ENCODE peak calls at places on chromosome 10, in eight cellular contexts. One of them, this sample, is unnamed.

GRCh38 chr10:43262043-43262901 is 4.6 kb downstream of the RASGEF1A start:
- DNase-seq in activated naive CD4-positive, alpha-beta T cell: no peak
- DNase-seq in amniotic epithelial cell: no peak
- DNase-seq in CD4-positive, CD25-positive, alpha-beta regulatory T cell: no peak
- DNase-seq in cardiac septum: no peak
- DNase-seq in stimulated activated CD4-positive, alpha-beta T cell treated with anti-CD3 and anti-CD28 coated beads, Interleukin-1b, Interleukin-23, amount 100 ng/mL, for 4 hours: no peak
- DNase-seq in chondrocyte: no peak
- DNase-seq in ELR: peak
- DNase-seq in this sample: no peak

GRCh38 chr10:132626019-132626760 is 88.6 kb downstream of the INPP5A start:
- DNase-seq in activated naive CD4-positive, alpha-beta T cell: no peak
- DNase-seq in amniotic epithelial cell: no peak
- DNase-seq in CD4-positive, CD25-positive, alpha-beta regulatory T cell: no peak
- DNase-seq in cardiac septum: peak
- DNase-seq in stimulated activated CD4-positive, alpha-beta T cell treated with anti-CD3 and anti-CD28 coated beads, Interleukin-1b, Interleukin-23, amount 100 ng/mL, for 4 hours: no peak
- DNase-seq in chondrocyte: no peak
- DNase-seq in ELR: no peak
- DNase-seq in this sample: peak

GRCh38 chr10:82377608-82378007 is 502.6 kb downstream of the NRG3 start:
- DNase-seq in activated naive CD4-positive, alpha-beta T cell: no peak
- DNase-seq in amniotic epithelial cell: peak
- DNase-seq in CD4-positive, CD25-positive, alpha-beta regulatory T cell: no peak
- DNase-seq in cardiac septum: no peak
- DNase-seq in stimulated activated CD4-positive, alpha-beta T cell treated with anti-CD3 and anti-CD28 coated beads, Interleukin-1b, Interleukin-23, amount 100 ng/mL, for 4 hours: no peak
- DNase-seq in chondrocyte: no peak
- DNase-seq in ELR: peak
- DNase-seq in this sample: no peak

GRCh38 chr10:111057006-111057405 is 19.8 kb upstream of the ADRA2A start:
- DNase-seq in activated naive CD4-positive, alpha-beta T cell: no peak
- DNase-seq in amniotic epithelial cell: no peak
- DNase-seq in CD4-positive, CD25-positive, alpha-beta regulatory T cell: no peak
- DNase-seq in cardiac septum: no peak
- DNase-seq in stimulated activated CD4-positive, alpha-beta T cell treated with anti-CD3 and anti-CD28 coated beads, Interleukin-1b, Interleukin-23, amount 100 ng/mL, for 4 hours: no peak
- DNase-seq in chondrocyte: no peak
- DNase-seq in ELR: no peak
- DNase-seq in this sample: no peak

GRCh38 chr10:17793041-17793440 is 16.1 kb upstream of the MRC1 start:
- DNase-seq in activated naive CD4-positive, alpha-beta T cell: no peak
- DNase-seq in amniotic epithelial cell: no peak
- DNase-seq in CD4-positive, CD25-positive, alpha-beta regulatory T cell: no peak
- DNase-seq in cardiac septum: no peak
- DNase-seq in stimulated activated CD4-positive, alpha-beta T cell treated with anti-CD3 and anti-CD28 coated beads, Interleukin-1b, Interleukin-23, amount 100 ng/mL, for 4 hours: no peak
- DNase-seq in chondrocyte: no peak
- DNase-seq in ELR: no peak
- DNase-seq in this sample: no peak

GRCh38 chr10:102119417-102120141 is 589 bp downstream of the LDB1 start:
- DNase-seq in activated naive CD4-positive, alpha-beta T cell: peak
- DNase-seq in amniotic epithelial cell: peak
- DNase-seq in CD4-positive, CD25-positive, alpha-beta regulatory T cell: peak
- DNase-seq in cardiac septum: peak
- DNase-seq in stimulated activated CD4-positive, alpha-beta T cell treated with anti-CD3 and anti-CD28 coated beads, Interleukin-1b, Interleukin-23, amount 100 ng/mL, for 4 hours: no peak
- DNase-seq in chondrocyte: no peak
- DNase-seq in ELR: peak
- DNase-seq in this sample: peak

GRCh38 chr10:124414077-124414476 is 4.6 kb downstream of the OAT start:
- DNase-seq in activated naive CD4-positive, alpha-beta T cell: no peak
- DNase-seq in amniotic epithelial cell: peak
- DNase-seq in CD4-positive, CD25-positive, alpha-beta regulatory T cell: no peak
- DNase-seq in cardiac septum: no peak
- DNase-seq in stimulated activated CD4-positive, alpha-beta T cell treated with anti-CD3 and anti-CD28 coated beads, Interleukin-1b, Interleukin-23, amount 100 ng/mL, for 4 hours: no peak
- DNase-seq in chondrocyte: no peak
- DNase-seq in ELR: no peak
- DNase-seq in this sample: no peak

GRCh38 chr10:118102116-118102515 is 55.4 kb upstream of the RAB11FIP2 start:
- DNase-seq in activated naive CD4-positive, alpha-beta T cell: no peak
- DNase-seq in amniotic epithelial cell: no peak
- DNase-seq in CD4-positive, CD25-positive, alpha-beta regulatory T cell: no peak
- DNase-seq in cardiac septum: no peak
- DNase-seq in stimulated activated CD4-positive, alpha-beta T cell treated with anti-CD3 and anti-CD28 coated beads, Interleukin-1b, Interleukin-23, amount 100 ng/mL, for 4 hours: no peak
- DNase-seq in chondrocyte: no peak
- DNase-seq in ELR: no peak
- DNase-seq in this sample: no peak

GRCh38 chr10:129764901-129765663 is 199.0 kb downstream of the EBF3 start:
- DNase-seq in activated naive CD4-positive, alpha-beta T cell: no peak
- DNase-seq in amniotic epithelial cell: no peak
- DNase-seq in CD4-positive, CD25-positive, alpha-beta regulatory T cell: no peak
- DNase-seq in cardiac septum: peak
- DNase-seq in stimulated activated CD4-positive, alpha-beta T cell treated with anti-CD3 and anti-CD28 coated beads, Interleukin-1b, Interleukin-23, amount 100 ng/mL, for 4 hours: no peak
- DNase-seq in chondrocyte: peak
- DNase-seq in ELR: no peak
- DNase-seq in this sample: no peak

GRCh38 chr10:124522903-124523260 is 61.3 kb downstream of the LHPP start:
- DNase-seq in activated naive CD4-positive, alpha-beta T cell: no peak
- DNase-seq in amniotic epithelial cell: no peak
- DNase-seq in CD4-positive, CD25-positive, alpha-beta regulatory T cell: no peak
- DNase-seq in cardiac septum: no peak
- DNase-seq in stimulated activated CD4-positive, alpha-beta T cell treated with anti-CD3 and anti-CD28 coated beads, Interleukin-1b, Interleukin-23, amount 100 ng/mL, for 4 hours: no peak
- DNase-seq in chondrocyte: peak
- DNase-seq in ELR: no peak
- DNase-seq in this sample: no peak

GRCh38 chr10:78320990-78321389 is 287.3 kb downstream of the RPS24 start:
- DNase-seq in activated naive CD4-positive, alpha-beta T cell: no peak
- DNase-seq in amniotic epithelial cell: peak
- DNase-seq in CD4-positive, CD25-positive, alpha-beta regulatory T cell: no peak
- DNase-seq in cardiac septum: peak
- DNase-seq in stimulated activated CD4-positive, alpha-beta T cell treated with anti-CD3 and anti-CD28 coated beads, Interleukin-1b, Interleukin-23, amount 100 ng/mL, for 4 hours: no peak
- DNase-seq in chondrocyte: no peak
- DNase-seq in ELR: no peak
- DNase-seq in this sample: no peak

GRCh38 chr10:35523670-35524225 is 81.4 kb upstream of the GJD4 start:
- DNase-seq in activated naive CD4-positive, alpha-beta T cell: no peak
- DNase-seq in amniotic epithelial cell: peak
- DNase-seq in CD4-positive, CD25-positive, alpha-beta regulatory T cell: no peak
- DNase-seq in cardiac septum: no peak
- DNase-seq in stimulated activated CD4-positive, alpha-beta T cell treated with anti-CD3 and anti-CD28 coated beads, Interleukin-1b, Interleukin-23, amount 100 ng/mL, for 4 hours: no peak
- DNase-seq in chondrocyte: no peak
- DNase-seq in ELR: no peak
- DNase-seq in this sample: no peak

GRCh38 chr10:4725917-4726606 is 99.9 kb upstream of the AKR1E2 start:
- DNase-seq in activated naive CD4-positive, alpha-beta T cell: no peak
- DNase-seq in amniotic epithelial cell: peak
- DNase-seq in CD4-positive, CD25-positive, alpha-beta regulatory T cell: no peak
- DNase-seq in cardiac septum: no peak
- DNase-seq in stimulated activated CD4-positive, alpha-beta T cell treated with anti-CD3 and anti-CD28 coated beads, Interleukin-1b, Interleukin-23, amount 100 ng/mL, for 4 hours: no peak
- DNase-seq in chondrocyte: no peak
- DNase-seq in ELR: peak
- DNase-seq in this sample: no peak

GRCh38 chr10:47040681-47041080 is 129.5 kb downstream of the PTPN20 start:
- DNase-seq in activated naive CD4-positive, alpha-beta T cell: no peak
- DNase-seq in amniotic epithelial cell: no peak
- DNase-seq in CD4-positive, CD25-positive, alpha-beta regulatory T cell: no peak
- DNase-seq in cardiac septum: peak
- DNase-seq in stimulated activated CD4-positive, alpha-beta T cell treated with anti-CD3 and anti-CD28 coated beads, Interleukin-1b, Interleukin-23, amount 100 ng/mL, for 4 hours: no peak
- DNase-seq in chondrocyte: no peak
- DNase-seq in ELR: no peak
- DNase-seq in this sample: no peak

GRCh38 chr10:129626309-129626708 is 159.3 kb downstream of the MGMT start:
- DNase-seq in activated naive CD4-positive, alpha-beta T cell: no peak
- DNase-seq in amniotic epithelial cell: no peak
- DNase-seq in CD4-positive, CD25-positive, alpha-beta regulatory T cell: no peak
- DNase-seq in cardiac septum: no peak
- DNase-seq in stimulated activated CD4-positive, alpha-beta T cell treated with anti-CD3 and anti-CD28 coated beads, Interleukin-1b, Interleukin-23, amount 100 ng/mL, for 4 hours: no peak
- DNase-seq in chondrocyte: no peak
- DNase-seq in ELR: no peak
- DNase-seq in this sample: no peak

GRCh38 chr10:83734278-83734677 is 405.0 kb upstream of the GHITM start:
- DNase-seq in activated naive CD4-positive, alpha-beta T cell: no peak
- DNase-seq in amniotic epithelial cell: peak
- DNase-seq in CD4-positive, CD25-positive, alpha-beta regulatory T cell: no peak
- DNase-seq in cardiac septum: no peak
- DNase-seq in stimulated activated CD4-positive, alpha-beta T cell treated with anti-CD3 and anti-CD28 coated beads, Interleukin-1b, Interleukin-23, amount 100 ng/mL, for 4 hours: no peak
- DNase-seq in chondrocyte: no peak
- DNase-seq in ELR: no peak
- DNase-seq in this sample: no peak

GRCh38 chr10:28928484-28928883 is 251.2 kb downstream of the BAMBI start:
- DNase-seq in activated naive CD4-positive, alpha-beta T cell: no peak
- DNase-seq in amniotic epithelial cell: peak
- DNase-seq in CD4-positive, CD25-positive, alpha-beta regulatory T cell: no peak
- DNase-seq in cardiac septum: no peak
- DNase-seq in stimulated activated CD4-positive, alpha-beta T cell treated with anti-CD3 and anti-CD28 coated beads, Interleukin-1b, Interleukin-23, amount 100 ng/mL, for 4 hours: no peak
- DNase-seq in chondrocyte: no peak
- DNase-seq in ELR: peak
- DNase-seq in this sample: no peak

GRCh38 chr10:100370976-100371706 is 24.1 kb downstream of the SCD start:
- DNase-seq in activated naive CD4-positive, alpha-beta T cell: peak
- DNase-seq in amniotic epithelial cell: peak
- DNase-seq in CD4-positive, CD25-positive, alpha-beta regulatory T cell: no peak
- DNase-seq in cardiac septum: peak
- DNase-seq in stimulated activated CD4-positive, alpha-beta T cell treated with anti-CD3 and anti-CD28 coated beads, Interleukin-1b, Interleukin-23, amount 100 ng/mL, for 4 hours: peak
- DNase-seq in chondrocyte: no peak
- DNase-seq in ELR: peak
- DNase-seq in this sample: no peak

GRCh38 chr10:105769248-105770184 is 1128.4 kb downstream of the SORCS3 start:
- DNase-seq in activated naive CD4-positive, alpha-beta T cell: no peak
- DNase-seq in amniotic epithelial cell: peak
- DNase-seq in CD4-positive, CD25-positive, alpha-beta regulatory T cell: no peak
- DNase-seq in cardiac septum: no peak
- DNase-seq in stimulated activated CD4-positive, alpha-beta T cell treated with anti-CD3 and anti-CD28 coated beads, Interleukin-1b, Interleukin-23, amount 100 ng/mL, for 4 hours: no peak
- DNase-seq in chondrocyte: no peak
- DNase-seq in ELR: no peak
- DNase-seq in this sample: no peak

GRCh38 chr10:8331387-8331786 is 276.9 kb downstream of the GATA3 start:
- DNase-seq in activated naive CD4-positive, alpha-beta T cell: no peak
- DNase-seq in amniotic epithelial cell: no peak
- DNase-seq in CD4-positive, CD25-positive, alpha-beta regulatory T cell: no peak
- DNase-seq in cardiac septum: no peak
- DNase-seq in stimulated activated CD4-positive, alpha-beta T cell treated with anti-CD3 and anti-CD28 coated beads, Interleukin-1b, Interleukin-23, amount 100 ng/mL, for 4 hours: no peak
- DNase-seq in chondrocyte: no peak
- DNase-seq in ELR: no peak
- DNase-seq in this sample: no peak